ENCODE peak calls at places on chromosomes 16 and 17, in seven cellular contexts. One of them, this sample, is unnamed.

GRCh38 chr16:11076259-11077018 is 132.1 kb downstream of the CLEC16A start:
- DNase-seq in heart right ventricle: no peak
- DNase-seq in astrocyte of the spinal cord: no peak
- DNase-seq in WTC11: no peak
- DNase-seq in HFFc6: no peak
- DNase-seq in thoracic aorta: no peak
- DNase-seq in nephron progenitor cell: peak; percentile 30
- DNase-seq in this sample: peak; percentile 82

GRCh38 chr16:57265850-57266530 is 18.5 kb downstream of the PLLP start:
- DNase-seq in heart right ventricle: peak; percentile 78
- DNase-seq in astrocyte of the spinal cord: no peak
- DNase-seq in WTC11: no peak
- DNase-seq in HFFc6: no peak
- DNase-seq in thoracic aorta: no peak
- DNase-seq in nephron progenitor cell: no peak
- DNase-seq in this sample: no peak

GRCh38 chr16:56561126-56561525 is 3.7 kb upstream of the MT4 start:
- DNase-seq in heart right ventricle: no peak
- DNase-seq in astrocyte of the spinal cord: no peak
- DNase-seq in WTC11: no peak
- DNase-seq in HFFc6: no peak
- DNase-seq in thoracic aorta: no peak
- DNase-seq in nephron progenitor cell: no peak
- DNase-seq in this sample: no peak

GRCh38 chr17:40460585-40460975 is 17.3 kb downstream of the IGFBP4 start:
- DNase-seq in heart right ventricle: no peak
- DNase-seq in astrocyte of the spinal cord: no peak
- DNase-seq in WTC11: no peak
- DNase-seq in HFFc6: no peak
- DNase-seq in thoracic aorta: no peak
- DNase-seq in nephron progenitor cell: no peak
- DNase-seq in this sample: no peak

GRCh38 chr17:82791532-82791931 is 39.7 kb downstream of the TBCD start:
- DNase-seq in heart right ventricle: no peak
- DNase-seq in astrocyte of the spinal cord: peak; percentile 93
- DNase-seq in WTC11: no peak
- DNase-seq in HFFc6: peak; percentile 72
- DNase-seq in thoracic aorta: no peak
- DNase-seq in nephron progenitor cell: no peak
- DNase-seq in this sample: no peak

GRCh38 chr16:64880994-64881393 is 240.9 kb downstream of the CDH11 start:
- DNase-seq in heart right ventricle: no peak
- DNase-seq in astrocyte of the spinal cord: peak; percentile 76
- DNase-seq in WTC11: no peak
- DNase-seq in HFFc6: no peak
- DNase-seq in thoracic aorta: no peak
- DNase-seq in nephron progenitor cell: no peak
- DNase-seq in this sample: no peak

GRCh38 chr17:33140413-33141099 is 148.9 kb downstream of the SPACA3 start:
- DNase-seq in heart right ventricle: no peak
- DNase-seq in astrocyte of the spinal cord: no peak
- DNase-seq in WTC11: no peak
- DNase-seq in HFFc6: no peak
- DNase-seq in thoracic aorta: no peak
- DNase-seq in nephron progenitor cell: no peak
- DNase-seq in this sample: no peak

GRCh38 chr17:876272-876671 is 94.1 kb downstream of the MRM3 start:
- DNase-seq in heart right ventricle: no peak
- DNase-seq in astrocyte of the spinal cord: no peak
- DNase-seq in WTC11: no peak
- DNase-seq in HFFc6: no peak
- DNase-seq in thoracic aorta: no peak
- DNase-seq in nephron progenitor cell: no peak
- DNase-seq in this sample: peak; percentile 40

GRCh38 chr17:55549140-55549539 is 37.9 kb upstream of the SMIM36 start:
- DNase-seq in heart right ventricle: no peak
- DNase-seq in astrocyte of the spinal cord: no peak
- DNase-seq in WTC11: no peak
- DNase-seq in HFFc6: no peak
- DNase-seq in thoracic aorta: no peak
- DNase-seq in nephron progenitor cell: no peak
- DNase-seq in this sample: peak; percentile 30

GRCh38 chr16:84271866-84272265 is 22.8 kb upstream of the WFDC1 start:
- DNase-seq in heart right ventricle: no peak
- DNase-seq in astrocyte of the spinal cord: no peak
- DNase-seq in WTC11: no peak
- DNase-seq in HFFc6: no peak
- DNase-seq in thoracic aorta: no peak
- DNase-seq in nephron progenitor cell: no peak
- DNase-seq in this sample: no peak

GRCh38 chr17:6799738-6800137 is 23.7 kb downstream of the FBXO39 start:
- DNase-seq in heart right ventricle: no peak
- DNase-seq in astrocyte of the spinal cord: no peak
- DNase-seq in WTC11: no peak
- DNase-seq in HFFc6: no peak
- DNase-seq in thoracic aorta: no peak
- DNase-seq in nephron progenitor cell: no peak
- DNase-seq in this sample: no peak

GRCh38 chr17:80168371-80168770 is 1.5 kb upstream of the CARD14 start:
- DNase-seq in heart right ventricle: no peak
- DNase-seq in astrocyte of the spinal cord: no peak
- DNase-seq in WTC11: no peak
- DNase-seq in HFFc6: no peak
- DNase-seq in thoracic aorta: no peak
- DNase-seq in nephron progenitor cell: no peak
- DNase-seq in this sample: no peak

GRCh38 chr16:70454221-70455034 is at the start of gene FCSK:
- DNase-seq in heart right ventricle: peak; percentile 73
- DNase-seq in astrocyte of the spinal cord: peak; percentile 73
- DNase-seq in WTC11: peak; percentile 84
- DNase-seq in HFFc6: no peak
- DNase-seq in thoracic aorta: no peak
- DNase-seq in nephron progenitor cell: peak; percentile 81
- DNase-seq in this sample: peak; percentile 91

GRCh38 chr17:78853926-78854394 is 13.3 kb upstream of the USP36 start:
- DNase-seq in heart right ventricle: no peak
- DNase-seq in astrocyte of the spinal cord: no peak
- DNase-seq in WTC11: no peak
- DNase-seq in HFFc6: no peak
- DNase-seq in thoracic aorta: no peak
- DNase-seq in nephron progenitor cell: no peak
- DNase-seq in this sample: no peak

GRCh38 chr17:38875477-38876080 is 5.7 kb downstream of the LASP1 start:
- DNase-seq in heart right ventricle: no peak
- DNase-seq in astrocyte of the spinal cord: no peak
- DNase-seq in WTC11: no peak
- DNase-seq in HFFc6: peak; percentile 43
- DNase-seq in thoracic aorta: no peak
- DNase-seq in nephron progenitor cell: no peak
- DNase-seq in this sample: no peak

GRCh38 chr17:285751-286422 is 66.7 kb downstream of the RPH3AL start:
- DNase-seq in heart right ventricle: no peak
- DNase-seq in astrocyte of the spinal cord: no peak
- DNase-seq in WTC11: no peak
- DNase-seq in HFFc6: no peak
- DNase-seq in thoracic aorta: no peak
- DNase-seq in nephron progenitor cell: no peak
- DNase-seq in this sample: no peak

GRCh38 chr17:8320990-8321389 is 10.9 kb downstream of the ARHGEF15 start:
- DNase-seq in heart right ventricle: no peak
- DNase-seq in astrocyte of the spinal cord: no peak
- DNase-seq in WTC11: no peak
- DNase-seq in HFFc6: no peak
- DNase-seq in thoracic aorta: no peak
- DNase-seq in nephron progenitor cell: no peak
- DNase-seq in this sample: peak; percentile 16

GRCh38 chr16:53055603-53056527 is 1.1 kb downstream of the CHD9 start:
- DNase-seq in heart right ventricle: no peak
- DNase-seq in astrocyte of the spinal cord: peak; percentile 82
- DNase-seq in WTC11: no peak
- DNase-seq in HFFc6: peak; percentile 69
- DNase-seq in thoracic aorta: no peak
- DNase-seq in nephron progenitor cell: no peak
- DNase-seq in this sample: no peak

GRCh38 chr17:3894927-3895343 is 2.1 kb upstream of the CAMKK1 start:
- DNase-seq in heart right ventricle: no peak
- DNase-seq in astrocyte of the spinal cord: no peak
- DNase-seq in WTC11: no peak
- DNase-seq in HFFc6: peak; percentile 9
- DNase-seq in thoracic aorta: no peak
- DNase-seq in nephron progenitor cell: no peak
- DNase-seq in this sample: no peak

GRCh38 chr16:50381679-50382440 is 13.1 kb upstream of the BRD7 start:
- DNase-seq in heart right ventricle: no peak
- DNase-seq in astrocyte of the spinal cord: no peak
- DNase-seq in WTC11: peak; percentile 61
- DNase-seq in HFFc6: no peak
- DNase-seq in thoracic aorta: no peak
- DNase-seq in nephron progenitor cell: no peak
- DNase-seq in this sample: peak; percentile 43
- TF ChIP-seq CTCF in heart right ventricle: no peak
- TF ChIP-seq CTCF in astrocyte of the spinal cord: no peak
- TF ChIP-seq CTCF in WTC11: peak; percentile 33
- TF ChIP-seq CTCF in HFFc6: peak; percentile 32
- TF ChIP-seq CTCF in thoracic aorta: no peak
- TF ChIP-seq CTCF in nephron progenitor cell: no peak
- TF ChIP-seq CTCF in this sample: peak; percentile 17

GRCh38 chr16:15948532-15949209 is 745 bp upstream of the ABCC1 start:
- DNase-seq in heart right ventricle: no peak
- DNase-seq in astrocyte of the spinal cord: no peak
- DNase-seq in WTC11: no peak
- DNase-seq in HFFc6: no peak
- DNase-seq in thoracic aorta: no peak
- DNase-seq in nephron progenitor cell: no peak
- DNase-seq in this sample: peak; percentile 70

GRCh38 chr16:15949210-15950166 is at the start of gene ABCC1:
- DNase-seq in heart right ventricle: peak; percentile 56
- DNase-seq in astrocyte of the spinal cord: no peak
- DNase-seq in WTC11: peak; percentile 24
- DNase-seq in HFFc6: no peak
- DNase-seq in thoracic aorta: no peak
- DNase-seq in nephron progenitor cell: peak; percentile 67
- DNase-seq in this sample: peak; percentile 95

GRCh38 chr16:15947983-15948509 is 1.4 kb upstream of the ABCC1 start:
- DNase-seq in heart right ventricle: no peak
- DNase-seq in astrocyte of the spinal cord: no peak
- DNase-seq in WTC11: no peak
- DNase-seq in HFFc6: no peak
- DNase-seq in thoracic aorta: no peak
- DNase-seq in nephron progenitor cell: no peak
- DNase-seq in this sample: no peak

GRCh38 chr16:15942901-15943690 is 6.3 kb upstream of the ABCC1 start:
- DNase-seq in heart right ventricle: no peak
- DNase-seq in astrocyte of the spinal cord: no peak
- DNase-seq in WTC11: no peak
- DNase-seq in HFFc6: no peak
- DNase-seq in thoracic aorta: no peak
- DNase-seq in nephron progenitor cell: no peak
- DNase-seq in this sample: no peak

GRCh38 chr16:15946257-15947044 is 3.0 kb upstream of the ABCC1 start:
- DNase-seq in heart right ventricle: no peak
- DNase-seq in astrocyte of the spinal cord: peak; percentile 65
- DNase-seq in WTC11: no peak
- DNase-seq in HFFc6: peak; percentile 81
- DNase-seq in thoracic aorta: no peak
- DNase-seq in nephron progenitor cell: no peak
- DNase-seq in this sample: no peak
- TF ChIP-seq CTCF in heart right ventricle: no peak
- TF ChIP-seq CTCF in astrocyte of the spinal cord: no peak
- TF ChIP-seq CTCF in WTC11: no peak
- TF ChIP-seq CTCF in HFFc6: peak; percentile 42
- TF ChIP-seq CTCF in thoracic aorta: peak; percentile 14
- TF ChIP-seq CTCF in nephron progenitor cell: no peak
- TF ChIP-seq CTCF in this sample: no peak

GRCh38 chr16:87127061-87127765 is 190.0 kb downstream of the C16orf95 start:
- DNase-seq in heart right ventricle: peak; percentile 41
- DNase-seq in astrocyte of the spinal cord: peak; percentile 78
- DNase-seq in WTC11: no peak
- DNase-seq in HFFc6: no peak
- DNase-seq in thoracic aorta: no peak
- DNase-seq in nephron progenitor cell: no peak
- DNase-seq in this sample: no peak

GRCh38 chr16:87125206-87126155 is 191.7 kb downstream of the C16orf95 start:
- DNase-seq in heart right ventricle: no peak
- DNase-seq in astrocyte of the spinal cord: no peak
- DNase-seq in WTC11: no peak
- DNase-seq in HFFc6: no peak
- DNase-seq in thoracic aorta: no peak
- DNase-seq in nephron progenitor cell: no peak
- DNase-seq in this sample: no peak

GRCh38 chr16:87126403-87127025 is 190.7 kb downstream of the C16orf95 start:
- DNase-seq in heart right ventricle: no peak
- DNase-seq in astrocyte of the spinal cord: no peak
- DNase-seq in WTC11: no peak
- DNase-seq in HFFc6: no peak
- DNase-seq in thoracic aorta: no peak
- DNase-seq in nephron progenitor cell: no peak
- DNase-seq in this sample: no peak

GRCh38 chr16:87129771-87130170 is 187.4 kb downstream of the C16orf95 start:
- DNase-seq in heart right ventricle: no peak
- DNase-seq in astrocyte of the spinal cord: peak; percentile 77
- DNase-seq in WTC11: no peak
- DNase-seq in HFFc6: peak; percentile 69
- DNase-seq in thoracic aorta: no peak
- DNase-seq in nephron progenitor cell: no peak
- DNase-seq in this sample: no peak

DNA sequence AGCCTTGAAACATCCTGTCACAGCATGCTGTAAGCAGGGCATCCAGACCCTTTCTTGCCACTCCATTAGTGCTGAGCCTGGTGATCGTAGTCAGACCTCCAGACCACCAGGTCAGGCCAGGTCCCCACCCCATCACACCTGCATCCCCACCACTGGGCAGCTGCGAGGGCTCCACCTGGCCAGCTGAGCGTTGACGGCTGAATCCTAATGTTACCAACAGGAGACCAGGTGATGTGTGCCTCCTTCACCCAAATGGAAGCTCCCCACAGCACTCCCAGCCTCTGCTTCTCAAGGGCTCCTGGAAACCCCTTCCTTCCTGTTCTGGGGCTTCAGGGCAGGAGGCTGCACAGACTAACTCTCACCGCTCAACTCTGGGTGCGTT is 189.4 kb downstream of the C16orf95 start:
- DNase-seq in heart right ventricle: no peak
- DNase-seq in astrocyte of the spinal cord: no peak
- DNase-seq in WTC11: no peak
- DNase-seq in HFFc6: no peak
- DNase-seq in thoracic aorta: no peak
- DNase-seq in nephron progenitor cell: no peak
- DNase-seq in this sample: no peak
- TF ChIP-seq CTCF in heart right ventricle: no peak
- TF ChIP-seq CTCF in astrocyte of the spinal cord: no peak
- TF ChIP-seq CTCF in WTC11: no peak
- TF ChIP-seq CTCF in HFFc6: no peak
- TF ChIP-seq CTCF in thoracic aorta: no peak
- TF ChIP-seq CTCF in nephron progenitor cell: no peak
- TF ChIP-seq CTCF in this sample: no peak

DNA sequence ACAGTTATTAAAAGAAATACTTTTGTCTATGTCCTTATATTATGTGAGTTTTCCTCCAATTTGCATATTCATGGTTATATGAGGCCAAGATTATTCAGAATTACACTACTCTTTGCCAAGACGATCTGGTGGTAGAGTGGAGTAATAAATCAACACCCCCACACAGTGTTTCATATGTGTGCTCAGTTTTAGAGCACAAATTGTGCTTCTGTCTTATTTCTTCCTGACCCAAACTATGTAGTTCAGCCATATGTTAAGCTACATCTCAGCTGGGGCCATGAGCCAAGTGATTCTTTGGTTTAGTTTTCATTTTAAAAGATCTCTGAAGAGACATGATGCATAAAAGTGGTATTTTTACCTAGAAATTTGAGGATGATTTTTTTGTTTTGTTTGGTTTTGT is 26.8 kb upstream of the PPM1E start:
- DNase-seq in heart right ventricle: no peak
- DNase-seq in astrocyte of the spinal cord: no peak
- DNase-seq in WTC11: no peak
- DNase-seq in HFFc6: no peak
- DNase-seq in thoracic aorta: no peak
- DNase-seq in nephron progenitor cell: no peak
- DNase-seq in this sample: no peak
- TF ChIP-seq CTCF in heart right ventricle: no peak
- TF ChIP-seq CTCF in astrocyte of the spinal cord: no peak
- TF ChIP-seq CTCF in WTC11: no peak
- TF ChIP-seq CTCF in HFFc6: no peak
- TF ChIP-seq CTCF in thoracic aorta: no peak
- TF ChIP-seq CTCF in nephron progenitor cell: no peak
- TF ChIP-seq CTCF in this sample: no peak